ENCODE peak calls at places on chromosomes 3 and 15, in six cellular contexts. X, F, D, M, N and J are unnamed samples.

GRCh38 chr15:77030928-77031375 is 36.0 kb downstream of the PSTPIP1 start:
- DNase-seq in X (no peak), F (no peak), D (no peak), M (peak), N (peak), J (no peak)

GRCh38 chr15:25830844-25831443 is 32.2 kb downstream of the ATP10A start:
- DNase-seq in X (no peak), F (no peak), D (peak), M (no peak), N (no peak), J (peak)

GRCh38 chr15:92880796-92881569 is 19.1 kb upstream of the CHD2 start:
- DNase-seq in X (no peak), F (no peak), D (no peak), M (peak), N (no peak), J (no peak)

GRCh38 chr3:25576836-25577454 is 87.8 kb downstream of the TOP2B start:
- DNase-seq in X (no peak), F (no peak), D (no peak), M (no peak), N (no peak), J (no peak)

GRCh38 chr15:101210466-101210865 is 41.4 kb downstream of the CHSY1 start:
- DNase-seq in X (no peak), F (no peak), D (no peak), M (no peak), N (no peak), J (no peak)

GRCh38 chr15:73926191-73927002 is at the start of gene LOXL1:
- DNase-seq in X (peak), F (no peak), D (peak), M (peak), N (peak), J (peak)

GRCh38 chr3:86958534-86958933 is 32.4 kb downstream of the VGLL3 start:
- DNase-seq in X (no peak), F (no peak), D (no peak), M (no peak), N (no peak), J (no peak)

GRCh38 chr3:57003676-57004075 is 56.8 kb upstream of the SPATA12 start:
- DNase-seq in X (no peak), F (no peak), D (no peak), M (no peak), N (no peak), J (no peak)

GRCh38 chr3:121592856-121593702 is at the start of gene FBXO40:
- DNase-seq in X (no peak), F (no peak), D (peak), M (peak), N (no peak), J (no peak)

GRCh38 chr15:63843901-63844317 is 10.2 kb upstream of the HERC1 start:
- DNase-seq in X (no peak), F (no peak), D (no peak), M (no peak), N (no peak), J (no peak)

GRCh38 chr15:24917431-24917830 is 37.4 kb upstream of the SNRPN start:
- DNase-seq in X (no peak), F (no peak), D (no peak), M (no peak), N (no peak), J (no peak)

GRCh38 chr15:62802612-62803011 is 239.9 kb upstream of the TPM1 start:
- DNase-seq in X (no peak), F (no peak), D (no peak), M (no peak), N (no peak), J (no peak)

GRCh38 chr3:115790759-115791158 is 167.4 kb downstream of the GAP43 start:
- DNase-seq in X (no peak), F (peak), D (no peak), M (no peak), N (no peak), J (no peak)

GRCh38 chr15:69388259-69388658 is 25.9 kb upstream of the KIF23 start:
- DNase-seq in X (no peak), F (no peak), D (no peak), M (no peak), N (no peak), J (no peak)

GRCh38 chr3:7503431-7503830 is 642.5 kb downstream of the GRM7 start:
- DNase-seq in X (no peak), F (no peak), D (no peak), M (no peak), N (no peak), J (no peak)

GRCh38 chr3:191369081-191370010 is 39.0 kb upstream of the UTS2B start:
- DNase-seq in X (no peak), F (no peak), D (no peak), M (no peak), N (no peak), J (no peak)

GRCh38 chr15:40222146-40222545 is 16.7 kb upstream of the PAK6 start:
- DNase-seq in X (no peak), F (no peak), D (no peak), M (no peak), N (no peak), J (no peak)

GRCh38 chr3:118818386-118818785 is 216.3 kb downstream of the IGSF11 start:
- DNase-seq in X (no peak), F (no peak), D (no peak), M (no peak), N (no peak), J (no peak)

GRCh38 chr15:49290204-49290603 is 120.2 kb downstream of the GALK2 start:
- DNase-seq in X (no peak), F (no peak), D (no peak), M (no peak), N (no peak), J (no peak)

GRCh38 chr3:184540777-184541681 is 20.6 kb upstream of the EPHB3 start:
- DNase-seq in X (peak), F (peak), D (peak), M (peak), N (peak), J (no peak)

GRCh38 chr15:92665100-92665555 is 9.6 kb upstream of the FAM174B start:
- DNase-seq in X (no peak), F (no peak), D (no peak), M (no peak), N (no peak), J (no peak)

GRCh38 chr3:97738761-97739160 is 25.8 kb upstream of the ARL6 start:
- DNase-seq in X (no peak), F (no peak), D (no peak), M (no peak), N (no peak), J (no peak)

GRCh38 chr15:57444877-57445513 is 68.7 kb downstream of the CGNL1 start:
- DNase-seq in X (no peak), F (no peak), D (no peak), M (no peak), N (no peak), J (peak)

GRCh38 chr15:74174216-74174965 is 881 bp downstream of the ISLR start:
- DNase-seq in X (peak), F (no peak), D (no peak), M (no peak), N (no peak), J (peak)

GRCh38 chr3:44455318-44455717 is 22.2 kb downstream of the ZNF445 start:
- DNase-seq in X (no peak), F (no peak), D (no peak), M (no peak), N (no peak), J (no peak)

GRCh38 chr3:22960326-22960984 is 242.7 kb upstream of the UBE2E2 start:
- DNase-seq in X (peak), F (peak), D (no peak), M (peak), N (no peak), J (no peak)

GRCh38 chr3:127794972-127795371 is 27.3 kb downstream of the MGLL start:
- DNase-seq in X (no peak), F (no peak), D (no peak), M (no peak), N (no peak), J (no peak)

GRCh38 chr3:170038434-170039110 is 777 bp downstream of the GPR160 start:
- DNase-seq in X (peak), F (peak), D (no peak), M (peak), N (peak), J (no peak)

GRCh38 chr3:32440481-32441350 is 49.1 kb downstream of the CMTM7 start:
- DNase-seq in X (no peak), F (no peak), D (no peak), M (no peak), N (no peak), J (no peak)

GRCh38 chr3:76949033-76949432 is 90.9 kb upstream of the ROBO2 start:
- DNase-seq in X (no peak), F (no peak), D (no peak), M (no peak), N (no peak), J (no peak)

GRCh38 chr3:42539871-42540714 is 37.6 kb downstream of the VIPR1 start:
- DNase-seq in X (peak), F (peak), D (no peak), M (peak), N (peak), J (no peak)

GRCh38 chr3:133472242-133472641 is 72.4 kb downstream of the BFSP2 start:
- DNase-seq in X (peak), F (no peak), D (no peak), M (peak), N (no peak), J (no peak)

GRCh38 chr3:12558706-12559105 is 1.8 kb downstream of the MKRN2 start:
- DNase-seq in X (no peak), F (no peak), D (no peak), M (no peak), N (no peak), J (no peak)

GRCh38 chr15:74265046-74265639 is 29.0 kb downstream of the CCDC33 start:
- DNase-seq in X (peak), F (no peak), D (peak), M (peak), N (peak), J (no peak)

GRCh38 chr15:70016511-70016994 is 81.2 kb downstream of the TLE3 start:
- DNase-seq in X (no peak), F (peak), D (no peak), M (no peak), N (no peak), J (no peak)

GRCh38 chr15:54604963-54605362 is 591.8 kb downstream of the RSL24D1 start:
- DNase-seq in X (peak), F (no peak), D (no peak), M (peak), N (no peak), J (no peak)

GRCh38 chr15:41215708-41216107 is 14.8 kb downstream of the EXD1 start:
- DNase-seq in X (no peak), F (no peak), D (no peak), M (no peak), N (no peak), J (no peak)

GRCh38 chr3:190003730-190004129 is 117.0 kb downstream of the P3H2 start:
- DNase-seq in X (no peak), F (no peak), D (no peak), M (no peak), N (no peak), J (no peak)

GRCh38 chr3:176663819-176664218 is 533.5 kb downstream of the TBL1XR1 start:
- DNase-seq in X (no peak), F (no peak), D (no peak), M (peak), N (no peak), J (no peak)
- TF ChIP-seq CTCF in X (peak), F (no peak), D (peak), M (peak), N (peak), J (peak)

GRCh38 chr3:37168896-37169295 is 5.5 kb downstream of the LRRFIP2 start:
- DNase-seq in X (no peak), F (no peak), D (no peak), M (no peak), N (no peak), J (no peak)

GRCh38 chr3:37161351-37161750 is 13.0 kb downstream of the LRRFIP2 start:
- DNase-seq in X (no peak), F (no peak), D (no peak), M (no peak), N (no peak), J (no peak)

GRCh38 chr3:37162501-37163245 is 11.7 kb downstream of the LRRFIP2 start:
- DNase-seq in X (no peak), F (peak), D (no peak), M (no peak), N (no peak), J (no peak)

GRCh38 chr3:37163262-37164020 is 10.9 kb downstream of the LRRFIP2 start:
- DNase-seq in X (no peak), F (no peak), D (no peak), M (peak), N (no peak), J (no peak)
- TF ChIP-seq CTCF in X (no peak), F (no peak), D (no peak), M (no peak), N (no peak), J (no peak)

DNA sequence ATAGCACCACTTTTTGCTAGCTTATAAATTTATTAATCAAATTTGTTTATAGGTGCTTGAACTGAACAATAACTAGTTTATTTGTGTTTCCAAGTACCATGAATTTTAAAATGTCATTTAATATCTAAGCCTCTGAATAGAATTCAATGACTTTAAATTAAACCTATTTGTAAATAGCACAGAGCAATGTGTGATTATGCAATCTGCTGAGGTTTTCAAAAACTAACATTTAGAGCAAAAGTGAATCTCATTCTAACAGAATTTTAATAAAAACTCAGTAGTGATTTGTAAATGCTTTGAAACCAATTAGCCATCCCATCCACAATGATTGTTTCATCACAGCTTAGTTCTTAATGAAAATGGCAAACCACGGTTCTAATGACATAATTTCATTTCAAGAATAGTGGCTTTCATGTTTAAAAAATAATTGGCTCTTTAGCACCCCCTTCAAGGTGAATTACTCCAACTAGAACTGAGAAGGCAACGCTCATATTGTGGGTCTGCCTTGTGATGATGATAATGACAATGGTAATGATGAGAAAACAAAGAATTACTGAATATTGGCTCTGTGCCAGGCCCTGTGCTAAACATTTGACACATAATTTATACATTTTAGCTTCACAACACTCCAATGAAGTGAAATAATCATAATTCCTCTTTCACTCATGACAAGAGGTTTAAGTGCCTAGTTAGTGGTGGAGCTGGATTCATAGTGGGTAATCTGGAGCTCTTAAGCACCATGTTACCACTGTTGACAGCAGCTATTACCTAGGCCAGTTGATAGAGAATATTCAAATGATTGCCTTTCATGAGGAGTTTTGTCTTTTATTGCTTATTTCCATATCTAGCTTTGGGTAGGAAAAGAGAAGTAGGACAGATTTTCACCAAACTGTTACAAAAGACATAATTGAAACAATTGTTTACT is 145.7 kb downstream of the RBMS3 start:
- DNase-seq in X (no peak), F (no peak), D (no peak), M (no peak), N (no peak), J (no peak)
- TF ChIP-seq CTCF in X (no peak), F (no peak), D (no peak), M (no peak), N (no peak), J (no peak)

GRCh38 chr15:91258436-91258779 is 158.4 kb downstream of the SV2B start:
- DNase-seq in X (no peak), F (no peak), D (no peak), M (no peak), N (no peak), J (no peak)
- TF ChIP-seq CTCF in X (no peak), F (no peak), D (no peak), M (peak), N (peak), J (no peak)

GRCh38 chr15:79595995-79596622 is 164.0 kb downstream of the MINAR1 start:
- DNase-seq in X (peak), F (peak), D (no peak), M (peak), N (peak), J (no peak)
- TF ChIP-seq CTCF in X (peak), F (peak), D (peak), M (peak), N (peak), J (peak)

DNA sequence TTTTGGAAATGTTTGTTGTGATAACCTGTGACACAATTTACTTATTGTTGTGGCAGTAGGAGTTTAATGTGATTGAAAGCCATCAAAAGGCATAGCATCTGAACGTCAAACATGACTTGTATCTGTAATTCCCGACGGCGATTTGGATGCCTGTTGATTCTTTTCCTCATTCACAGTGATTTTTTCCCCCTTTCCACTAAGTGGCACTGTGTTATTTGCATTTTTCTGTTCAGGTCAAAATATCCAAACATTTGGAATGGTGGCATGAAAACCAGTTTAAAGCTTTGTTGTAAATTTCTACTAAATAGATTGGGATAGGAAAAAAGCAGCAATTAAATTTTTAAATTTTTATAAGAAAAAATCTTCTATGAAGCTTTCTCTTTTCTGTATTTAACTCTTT is 259.9 kb upstream of the KCNH8 start:
- DNase-seq in X (no peak), F (no peak), D (no peak), M (no peak), N (no peak), J (no peak)
- TF ChIP-seq CTCF in X (no peak), F (no peak), D (no peak), M (peak), N (peak), J (no peak)